ENCODE peak calls at places on chromosome X, in five cellular contexts. R is psoas muscle, P is spleen, G is fibroblast of lung, J is SK-N-SH. M is an unnamed sample.

GRCh38 chrX:131288738-131289511 is at the start of gene IGSF1:
- DNase-seq in R (no peak), P (no peak), J (peak), G (peak), M (peak)

GRCh38 chrX:136574548-136574947 is 42.5 kb downstream of the VGLL1 start:
- DNase-seq in P (no peak), J (no peak), R (no peak), G (no peak), M (no peak)

GRCh38 chrX:24357101-24357500 is 3.3 kb upstream of the SUPT20HL1 start:
- DNase-seq in P (no peak), J (no peak), G (no peak), R (no peak), M (no peak)

GRCh38 chrX:39944416-39944815 is 153.3 kb downstream of the BCOR start:
- DNase-seq in R (no peak), P (peak), G (no peak), J (no peak), M (no peak)

GRCh38 chrX:101659601-101660063 is at the start of gene ARMCX2:
- DNase-seq in G (peak), R (no peak), P (peak), J (peak), M (peak)

GRCh38 chrX:13033193-13033592 is 11.2 kb downstream of the FAM9C start:
- DNase-seq in J (no peak), G (peak), R (no peak), P (no peak), M (no peak)

GRCh38 chrX:9312922-9313867 is 151.7 kb upstream of the TBL1X start:
- DNase-seq in R (peak), G (no peak), P (peak), J (peak), M (peak)

GRCh38 chrX:1387141-1387776 is 4.7 kb downstream of the SLC25A6 start:
- DNase-seq in P (peak), R (peak), G (no peak), J (peak), M (no peak)

GRCh38 chrX:148665001-148665400 is 164.6 kb downstream of the AFF2 start:
- DNase-seq in J (no peak), R (no peak), P (no peak), G (no peak), M (no peak)

GRCh38 chrX:51395807-51396728 is 63.4 kb downstream of the NUDT10 start:
- DNase-seq in J (peak), R (no peak), P (peak), G (peak), M (no peak)

GRCh38 chrX:112832481-112833095 is 8.0 kb downstream of the AMOT start:
- DNase-seq in P (no peak), R (no peak), J (no peak), G (no peak), M (no peak)

GRCh38 chrX:150155396-150156048 is 207.6 kb upstream of the MAMLD1 start:
- DNase-seq in J (peak), G (peak), R (no peak), P (no peak), M (peak)

GRCh38 chrX:151743651-151744470 is 9.3 kb downstream of the CNGA2 start:
- DNase-seq in J (no peak), R (no peak), P (peak), G (no peak), M (no peak)

GRCh38 chrX:68837119-68837518 is 8.3 kb downstream of the EFNB1 start:
- DNase-seq in G (no peak), P (no peak), J (no peak), R (no peak), M (no peak)

GRCh38 chrX:51420610-51421009 is 75.8 kb downstream of the NUDT11 start:
- DNase-seq in G (peak), P (no peak), R (no peak), J (peak), M (no peak)

GRCh38 chrX:150483576-150483975 is 84.8 kb upstream of the MTM1 start:
- DNase-seq in G (no peak), J (no peak), P (no peak), R (no peak), M (no peak)

GRCh38 chrX:15977644-15978043 is 123.0 kb upstream of the AP1S2 start:
- DNase-seq in R (no peak), G (no peak), J (no peak), P (no peak), M (no peak)

GRCh38 chrX:123731258-123731986 is 1.4 kb downstream of the THOC2 start:
- DNase-seq in P (no peak), R (no peak), J (peak), G (peak), M (no peak)

GRCh38 chrX:34716322-34716721 is 59.2 kb upstream of the TMEM47 start:
- DNase-seq in P (no peak), R (no peak), G (peak), J (no peak), M (no peak)

GRCh38 chrX:17376381-17377046 is 1.5 kb downstream of the NHS start:
- DNase-seq in R (no peak), P (peak), J (no peak), G (no peak), M (no peak)

GRCh38 chrX:13716905-13717304 is 17.5 kb downstream of the TRAPPC2 start:
- DNase-seq in G (no peak), J (no peak), P (no peak), R (no peak), M (no peak)

GRCh38 chrX:13304052-13304451 is 15.8 kb downstream of the ATXN3L start:
- DNase-seq in R (no peak), G (no peak), P (no peak), J (no peak), M (no peak)

GRCh38 chrX:39773923-39774803 is 323.6 kb downstream of the BCOR start:
- DNase-seq in P (peak), G (peak), J (no peak), R (no peak), M (no peak)

GRCh38 chrX:12950851-12951589 is 23.9 kb upstream of the TMSB4X start:
- DNase-seq in J (peak), G (no peak), R (peak), P (peak), M (no peak)

GRCh38 chrX:27671234-27671633 is 81.1 kb downstream of the DCAF8L2 start:
- DNase-seq in R (no peak), J (no peak), G (no peak), P (no peak), M (no peak)

GRCh38 chrX:53795583-53795982 is 109.1 kb upstream of the HUWE1 start:
- DNase-seq in R (no peak), J (no peak), G (peak), P (no peak), M (no peak)

GRCh38 chrX:96685205-96686099 is 810 bp downstream of the DIAPH2 start:
- DNase-seq in G (peak), R (peak), P (peak), J (peak), M (peak)

GRCh38 chrX:132127748-132128147 is at the start of gene FRMD7:
- DNase-seq in P (no peak), J (peak), R (no peak), G (peak), M (no peak)

GRCh38 chrX:15834827-15835595 is 19.6 kb downstream of the AP1S2 start:
- DNase-seq in R (no peak), G (no peak), J (no peak), P (no peak), M (no peak)

GRCh38 chrX:65961714-65962113 is 78.2 kb downstream of the VSIG4 start:
- DNase-seq in P (no peak), J (no peak), G (no peak), R (no peak), M (no peak)

GRCh38 chrX:104330966-104331365 is 76.2 kb upstream of the ESX1 start:
- DNase-seq in G (peak), P (no peak), R (no peak), J (no peak), M (no peak)

GRCh38 chrX:102558607-102559006 is 40.7 kb upstream of the ARMCX5 start:
- DNase-seq in G (no peak), P (no peak), J (no peak), R (no peak), M (no peak)

DNA sequence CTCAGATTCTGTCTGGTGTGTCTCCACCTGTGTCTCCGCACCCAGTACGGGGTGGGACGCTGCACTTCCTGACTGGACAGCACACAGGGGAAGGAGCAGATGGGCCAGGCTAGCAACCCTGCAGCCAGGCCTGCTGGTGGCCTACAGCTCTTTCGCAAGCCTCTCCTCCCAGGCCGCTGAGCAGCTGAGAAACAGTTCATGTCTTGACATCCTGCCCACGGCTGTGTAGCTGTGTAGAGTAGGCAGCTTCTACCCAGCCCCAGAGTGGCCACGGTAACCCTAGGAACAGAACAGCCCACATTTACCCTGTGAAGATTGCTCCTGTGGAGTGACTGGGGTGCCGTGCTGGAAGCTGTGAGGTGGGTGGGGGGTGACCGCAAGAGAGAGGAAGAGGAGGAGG is 38.9 kb downstream of the CCNQ start:
- DNase-seq in P (no peak), R (peak), G (peak), J (no peak), M (peak)
- H3K27ac ChIP-seq in P (no peak), R (no peak), G (no peak), J (no peak), M (no peak)

GRCh38 chrX:3244203-3244743 is 102.2 kb downstream of the MXRA5 start:
- DNase-seq in G (peak), J (no peak), R (no peak), P (no peak), M (no peak)
- H3K4me3 ChIP-seq in G (no peak), J (peak), R (no peak), P (no peak), M (no peak)

DNA sequence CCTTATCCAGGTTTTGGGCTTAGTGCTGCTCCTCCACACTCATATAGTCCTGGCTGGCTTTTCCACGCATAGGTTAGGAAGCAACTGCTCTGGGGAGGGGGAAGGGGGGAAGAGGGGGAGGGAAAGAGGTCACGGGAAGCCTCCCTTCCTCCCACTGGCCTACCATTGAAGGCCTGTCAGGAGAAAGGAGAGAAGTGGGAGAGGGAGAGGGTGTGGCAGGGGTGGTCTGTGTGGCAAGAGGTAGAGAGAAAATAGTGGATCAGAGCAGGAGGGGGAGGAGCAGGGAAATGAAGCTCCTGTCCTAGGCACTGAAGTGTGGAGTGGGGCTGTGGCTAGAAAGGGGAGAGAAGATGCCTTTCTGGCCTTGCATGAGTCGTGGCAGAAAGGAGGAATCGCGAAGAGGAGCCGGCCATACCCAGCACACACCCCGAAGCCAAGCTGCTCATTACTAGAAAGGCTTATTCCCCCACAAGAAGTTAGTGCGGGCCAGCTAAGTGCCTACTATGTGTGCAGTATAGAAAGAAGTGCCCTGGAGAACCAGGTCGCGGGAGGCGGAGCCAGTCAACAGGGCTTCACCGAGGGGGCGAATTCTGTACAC is 1.1 kb upstream of the TMEM164 start:
- DNase-seq in J (no peak), G (no peak), R (no peak), P (no peak), M (no peak)
- H3K27ac ChIP-seq in J (peak), G (no peak), R (peak), P (peak), M (peak)

GRCh38 chrX:127306262-127306661 is 486.7 kb downstream of the PRR32 start:
- DNase-seq in G (no peak), P (no peak), R (no peak), J (no peak), M (no peak)
- H3K4me3 ChIP-seq in G (no peak), P (no peak), R (no peak), J (no peak), M (no peak)

GRCh38 chrX:44915361-44915868 is 42.4 kb downstream of the KDM6A start:
- DNase-seq in R (no peak), J (peak), P (no peak), G (peak), M (no peak)
- H3K27ac ChIP-seq in R (no peak), J (peak), P (no peak), G (peak), M (no peak)

M was measured in left ventricle myocardium inferior.